ENCODE peak calls at places on chromosome 21, in six cellular contexts. D, E, O, P, A and N are unnamed samples.

GRCh38 chr21:31354604-31355443 is 10.8 kb upstream of the TIAM1 start:
- DNase-seq in D (no peak), E (no peak), O (no peak), P (peak; percentile 51), A (no peak), N (no peak)

GRCh38 chr21:17602874-17603273 is 9.8 kb downstream of the BTG3 start:
- DNase-seq in D (no peak), E (no peak), O (no peak), P (no peak), A (no peak), N (no peak)

GRCh38 chr21:38303300-38303699 is 46.5 kb downstream of the KCNJ15 start:
- DNase-seq in D (no peak), E (no peak), O (no peak), P (no peak), A (no peak), N (no peak)

GRCh38 chr21:38597436-38597835 is 99.2 kb upstream of the ERG start:
- DNase-seq in D (no peak), E (no peak), O (no peak), P (no peak), A (no peak), N (no peak)

GRCh38 chr21:14901482-14901958 is 163.3 kb downstream of the NRIP1 start:
- DNase-seq in D (no peak), E (no peak), O (no peak), P (no peak), A (no peak), N (no peak)

GRCh38 chr21:22791986-22792560 is 1793.9 kb downstream of the NCAM2 start:
- DNase-seq in D (peak; percentile 37), E (no peak), O (no peak), P (no peak), A (peak; percentile 12), N (peak; percentile 60)

GRCh38 chr21:37292946-37293345 is 25.8 kb upstream of the VPS26C start:
- DNase-seq in D (no peak), E (no peak), O (no peak), P (no peak), A (no peak), N (no peak)

GRCh38 chr21:9750341-9751086 is 770.9 kb upstream of the TPTE start:
- DNase-seq in D (no peak), E (no peak), O (no peak), P (no peak), A (no peak), N (no peak)

GRCh38 chr21:38817371-38818335 is 11.9 kb downstream of the ETS2 start:
- DNase-seq in D (no peak), E (no peak), O (no peak), P (no peak), A (no peak), N (no peak)

GRCh38 chr21:28767523-28767922 is 225.2 kb downstream of the LTN1 start:
- DNase-seq in D (no peak), E (no peak), O (no peak), P (no peak), A (no peak), N (no peak)

GRCh38 chr21:26637346-26637745 is 64.3 kb upstream of the CYYR1 start:
- DNase-seq in D (no peak), E (no peak), O (no peak), P (no peak), A (no peak), N (no peak)

GRCh38 chr21:42673633-42674328 is 20.4 kb downstream of the PDE9A start:
- DNase-seq in D (no peak), E (no peak), O (no peak), P (no peak), A (no peak), N (no peak)

GRCh38 chr21:35603471-35603870 is 456.9 kb downstream of the SETD4 start:
- DNase-seq in D (no peak), E (peak; percentile 50), O (no peak), P (no peak), A (no peak), N (no peak)

GRCh38 chr21:42746240-42746592 is 92.8 kb downstream of the PDE9A start:
- DNase-seq in D (no peak), E (no peak), O (no peak), P (no peak), A (no peak), N (no peak)

GRCh38 chr21:27306821-27307746 is 340.2 kb upstream of the ADAMTS5 start:
- DNase-seq in D (no peak), E (no peak), O (no peak), P (no peak), A (no peak), N (no peak)

GRCh38 chr21:20822559-20823133 is 175.6 kb upstream of the NCAM2 start:
- DNase-seq in D (no peak), E (no peak), O (no peak), P (no peak), A (no peak), N (no peak)

GRCh38 chr21:37642493-37642892 is 273.8 kb downstream of the KCNJ6 start:
- DNase-seq in D (peak; percentile 70), E (no peak), O (peak; percentile 37), P (no peak), A (peak; percentile 32), N (no peak)

GRCh38 chr21:32772281-32773047 is 909 bp upstream of the PAXBP1 start:
- DNase-seq in D (peak; percentile 70), E (no peak), O (peak; percentile 79), P (peak; percentile 9), A (no peak), N (peak; percentile 29)
- TF ChIP-seq GABPA in D (no peak), E (no peak), O (no peak), P (no peak), A (no peak), N (no peak)

DNA sequence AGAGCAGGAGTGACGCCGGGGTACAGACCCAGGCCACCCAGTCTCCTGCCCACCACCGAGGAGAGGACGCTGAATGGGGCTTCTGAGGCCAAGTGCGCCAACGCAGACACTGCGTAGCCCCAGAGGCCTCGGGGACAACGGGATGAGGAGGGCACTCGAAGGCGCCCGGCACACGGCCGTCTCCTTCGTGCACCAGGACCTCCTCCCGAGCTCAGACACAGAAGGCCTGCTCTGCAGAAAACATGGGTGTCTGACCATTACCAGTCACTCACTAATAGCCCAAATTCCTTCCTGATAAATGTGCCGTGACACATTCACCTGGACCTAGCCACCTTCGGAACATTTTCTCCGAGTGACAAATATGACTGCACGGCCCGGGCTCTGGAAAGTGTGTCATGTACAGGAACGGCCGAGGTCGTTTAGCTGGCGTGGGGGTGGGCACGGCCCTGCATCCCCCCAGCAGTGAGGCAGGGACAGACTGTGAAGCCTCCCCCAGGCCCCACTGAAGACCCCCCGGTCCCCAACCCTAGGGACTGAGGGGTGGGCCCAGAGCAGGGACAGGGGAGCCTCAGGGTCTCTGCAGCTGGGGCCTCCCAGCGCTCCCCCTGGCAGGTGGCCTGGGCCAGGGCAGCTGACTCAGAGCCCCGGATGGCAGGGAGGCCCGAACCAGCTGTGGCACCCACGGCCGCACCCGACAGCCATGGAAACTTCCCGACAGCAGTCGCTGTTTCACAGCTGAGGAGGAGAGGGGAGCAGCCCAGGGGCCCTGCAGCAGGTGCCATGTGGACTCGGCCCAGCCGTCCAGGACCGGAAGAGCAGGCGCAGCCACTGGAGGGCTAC is 16.7 kb upstream of the COL6A2 start:
- DNase-seq in D (peak; percentile 5), E (no peak), O (no peak), P (no peak), A (no peak), N (no peak)
- TF ChIP-seq GABPA in D (no peak), E (no peak), O (no peak), P (no peak), A (no peak), N (no peak)

GRCh38 chr21:41447356-41447755 is 21.3 kb downstream of the MX1 start:
- DNase-seq in D (no peak), E (no peak), O (no peak), P (no peak), A (no peak), N (no peak)
- TF ChIP-seq GABPA in D (no peak), E (no peak), O (no peak), P (no peak), A (no peak), N (no peak)

DNA sequence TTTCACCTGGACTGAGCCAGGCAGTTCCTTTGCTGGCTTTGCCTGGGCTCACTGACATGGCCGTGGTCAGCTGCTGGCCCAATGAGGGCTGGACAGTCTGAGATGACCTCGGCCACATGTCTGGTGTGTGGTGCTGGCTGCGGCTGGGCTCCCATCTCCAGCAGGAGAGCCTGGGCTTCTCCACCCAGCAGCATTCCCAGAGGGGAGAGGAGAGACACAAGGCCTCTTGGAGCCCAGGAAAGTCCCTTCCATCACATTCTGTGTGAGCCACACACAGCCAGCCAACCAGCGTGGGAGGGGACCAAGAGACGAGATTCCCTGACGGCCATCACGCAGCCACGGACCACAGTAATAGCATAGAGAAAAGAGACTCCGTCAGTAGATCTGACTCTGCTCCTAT is 21.1 kb upstream of the SUMO3 start:
- DNase-seq in D (no peak), E (no peak), O (no peak), P (no peak), A (no peak), N (no peak)
- TF ChIP-seq GABPA in D (no peak), E (no peak), O (no peak), P (no peak), A (no peak), N (no peak)

DNA sequence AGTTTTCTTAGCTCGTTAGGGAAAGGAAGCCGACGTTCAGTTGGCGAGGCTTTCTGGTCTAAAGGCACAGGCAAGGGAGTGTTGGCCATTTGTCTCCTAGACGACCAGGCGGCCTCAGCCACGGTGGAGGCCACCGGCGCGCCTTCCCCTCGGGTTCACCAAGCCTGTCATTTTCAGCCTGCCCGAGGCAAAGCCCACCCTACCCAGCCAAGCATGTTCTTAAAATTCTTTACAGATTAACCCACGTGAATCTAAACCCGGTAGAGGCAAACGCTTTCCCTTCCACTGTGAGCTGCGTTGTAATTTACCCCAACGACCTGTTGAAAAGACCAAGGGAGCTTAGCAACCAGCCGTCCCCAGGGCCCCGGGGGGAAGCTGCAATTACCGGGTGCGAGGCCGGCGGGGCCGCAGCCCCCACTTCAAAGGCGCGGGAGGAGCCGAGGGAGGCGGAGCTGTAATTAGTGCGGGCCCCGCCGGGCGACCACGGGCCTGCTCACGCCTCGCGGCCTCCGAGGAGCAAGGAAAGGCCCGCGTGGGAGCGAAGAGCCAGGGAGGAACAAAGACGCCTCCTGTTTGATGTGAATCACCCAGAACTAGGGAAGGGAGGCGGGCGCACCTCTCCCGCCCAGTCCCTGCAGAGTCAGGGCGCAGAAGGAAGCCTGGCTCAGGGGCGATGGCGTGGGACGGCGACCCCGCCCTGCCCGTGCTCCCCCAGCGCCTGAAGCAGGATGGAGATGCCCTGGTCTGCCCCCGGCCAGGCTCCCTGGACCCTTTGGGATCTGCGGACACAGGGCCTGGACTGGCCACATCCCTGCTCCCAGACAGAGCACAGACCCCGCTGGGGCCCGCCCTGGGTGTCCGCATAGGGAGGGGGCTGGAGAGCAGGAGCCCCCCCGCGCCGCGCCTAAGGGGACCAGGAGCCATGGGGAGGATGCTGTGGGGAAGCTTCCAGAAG is 12.1 kb upstream of the TSPEAR start:
- DNase-seq in D (no peak), E (peak; percentile 62), O (no peak), P (no peak), A (no peak), N (no peak)
- TF ChIP-seq GABPA in D (no peak), E (no peak), O (no peak), P (no peak), A (no peak), N (no peak)

DNA sequence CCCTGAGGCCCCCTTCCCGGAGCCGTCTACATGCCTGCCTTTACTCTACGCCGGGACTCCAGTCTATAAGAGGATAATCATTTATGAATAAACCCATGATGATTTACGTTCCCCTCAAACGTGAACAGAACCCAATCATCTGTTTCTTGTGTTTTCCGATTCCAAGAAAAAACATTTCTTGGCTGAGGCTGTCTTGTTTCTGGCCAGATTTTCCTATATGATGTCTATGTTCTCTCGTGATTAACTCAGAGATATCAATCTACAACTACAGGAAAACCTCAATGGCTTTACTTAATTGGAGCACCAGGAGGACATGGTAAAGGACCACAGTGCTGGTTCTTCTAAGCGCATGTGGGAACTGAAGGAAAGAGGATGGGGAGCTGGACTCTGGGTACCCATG is 22.3 kb downstream of the RCAN1 start:
- DNase-seq in D (no peak), E (no peak), O (no peak), P (no peak), A (no peak), N (no peak)
- TF ChIP-seq GABPA in D (no peak), E (no peak), O (no peak), P (no peak), A (no peak), N (no peak)